ENCODE peak calls at places on chromosomes 11 and 22, in five cellular contexts. Z is HL-60, P is fibroblast of the aortic adventitia, A is brain microvascular endothelial cell, S is astrocyte of the spinal cord. E is an unnamed sample.
A peak's percentile ranks its signal among the peaks of the same experiment; 100 is the strongest.

GRCh38 chr22:17120281-17120680 is 879 bp downstream of the TMEM121B start:
- DNase-seq in Z (no peak), P (peak; percentile 22), A (no peak), S (peak; percentile 29), E (no peak)

GRCh38 chr22:49796596-49797270 is 30.9 kb downstream of the BRD1 start:
- DNase-seq in Z (no peak), P (no peak), A (no peak), S (no peak), E (no peak)

GRCh38 chr11:58493676-58494075 is 14.2 kb downstream of the OR5B21 start:
- DNase-seq in Z (no peak), P (peak; percentile 25), A (peak; percentile 29), S (peak; percentile 3), E (peak; percentile 55)

GRCh38 chr22:30344447-30345200 is 12.1 kb downstream of the SF3A1 start:
- DNase-seq in Z (no peak), P (no peak), A (no peak), S (no peak), E (no peak)

GRCh38 chr11:29012507-29012906 is 904.3 kb downstream of the METTL15 start:
- DNase-seq in Z (no peak), P (no peak), A (no peak), S (no peak), E (no peak)

GRCh38 chr11:97743205-97743742 is 1277.5 kb upstream of the CNTN5 start:
- DNase-seq in Z (peak; percentile 40), P (peak; percentile 13), A (peak; percentile 52), S (peak; percentile 61), E (peak; percentile 84)

GRCh38 chr11:14022821-14023220 is 60.3 kb downstream of the SPON1 start:
- DNase-seq in Z (no peak), P (no peak), A (no peak), S (no peak), E (no peak)

GRCh38 chr11:114281388-114281956 is 14.7 kb upstream of the NNMT start:
- DNase-seq in Z (no peak), P (peak; percentile 73), A (no peak), S (no peak), E (no peak)

GRCh38 chr11:105937738-105938137 is 84.3 kb downstream of the MSANTD4 start:
- DNase-seq in Z (no peak), P (no peak), A (peak; percentile 29), S (peak; percentile 75), E (no peak)

GRCh38 chr11:114832532-114833125 is 154.3 kb downstream of the NXPE2 start:
- DNase-seq in Z (no peak), P (no peak), A (no peak), S (no peak), E (no peak)

GRCh38 chr11:110573411-110573810 is 138.8 kb downstream of the ARHGAP20 start:
- DNase-seq in Z (no peak), P (no peak), A (no peak), S (no peak), E (no peak)

GRCh38 chr22:46373166-46373565 is 37.7 kb downstream of the TRMU start:
- DNase-seq in Z (no peak), P (no peak), A (no peak), S (no peak), E (no peak)

GRCh38 chr11:60926500-60926899 is 2.2 kb downstream of the TMEM132A start:
- DNase-seq in Z (no peak), P (no peak), A (no peak), S (no peak), E (no peak)

GRCh38 chr11:90737328-90738050 is 514.6 kb upstream of the CHORDC1 start:
- DNase-seq in Z (no peak), P (no peak), A (no peak), S (peak; percentile 45), E (no peak)

GRCh38 chr22:32204856-32205722 is at the start of gene RFPL2:
- DNase-seq in Z (peak; percentile 76), P (peak; percentile 9), A (peak; percentile 15), S (peak; percentile 15), E (peak; percentile 20)

GRCh38 chr11:123525511-123525918 is 95.4 kb downstream of the GRAMD1B start:
- DNase-seq in Z (no peak), P (no peak), A (no peak), S (no peak), E (no peak)

GRCh38 chr22:32620992-32621391 is 146.4 kb downstream of the FBXO7 start:
- DNase-seq in Z (no peak), P (no peak), A (no peak), S (no peak), E (no peak)

GRCh38 chr11:86275493-86276370 is 26.3 kb upstream of the HIKESHI start:
- DNase-seq in Z (no peak), P (no peak), A (no peak), S (no peak), E (no peak)
- TF ChIP-seq CTCF in Z (no peak), P (no peak), A (no peak), S (no peak), E (no peak)

DNA sequence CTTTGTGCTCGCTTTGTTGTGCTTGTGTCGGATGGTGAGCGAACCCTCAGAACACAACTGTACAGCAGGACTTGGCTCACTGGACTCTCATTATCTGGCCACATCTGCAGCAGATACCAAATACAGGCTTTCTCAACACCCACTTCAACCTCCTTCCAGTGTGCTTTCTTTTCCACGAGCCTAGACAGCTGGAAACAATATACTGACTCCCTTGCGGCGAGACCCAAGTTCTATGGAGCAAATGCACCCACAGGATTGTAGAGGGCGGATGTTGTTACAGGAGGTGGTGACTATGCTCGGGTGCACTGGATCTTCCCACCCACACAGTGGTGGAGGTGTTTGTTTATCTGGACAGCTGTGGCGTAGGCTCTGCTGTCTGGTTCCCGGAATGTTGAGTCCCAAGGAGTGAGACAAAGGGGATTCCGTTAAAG is 204.3 kb downstream of the TENM4 start:
- DNase-seq in Z (no peak), P (peak; percentile 55), A (peak; percentile 84), S (peak; percentile 91), E (peak; percentile 82)
- H3K4me3 ChIP-seq in Z (no peak overlapping the region), P (no peak overlapping the region), A (no peak overlapping the region), S (no peak overlapping the region), E (no peak overlapping the region)

DNA sequence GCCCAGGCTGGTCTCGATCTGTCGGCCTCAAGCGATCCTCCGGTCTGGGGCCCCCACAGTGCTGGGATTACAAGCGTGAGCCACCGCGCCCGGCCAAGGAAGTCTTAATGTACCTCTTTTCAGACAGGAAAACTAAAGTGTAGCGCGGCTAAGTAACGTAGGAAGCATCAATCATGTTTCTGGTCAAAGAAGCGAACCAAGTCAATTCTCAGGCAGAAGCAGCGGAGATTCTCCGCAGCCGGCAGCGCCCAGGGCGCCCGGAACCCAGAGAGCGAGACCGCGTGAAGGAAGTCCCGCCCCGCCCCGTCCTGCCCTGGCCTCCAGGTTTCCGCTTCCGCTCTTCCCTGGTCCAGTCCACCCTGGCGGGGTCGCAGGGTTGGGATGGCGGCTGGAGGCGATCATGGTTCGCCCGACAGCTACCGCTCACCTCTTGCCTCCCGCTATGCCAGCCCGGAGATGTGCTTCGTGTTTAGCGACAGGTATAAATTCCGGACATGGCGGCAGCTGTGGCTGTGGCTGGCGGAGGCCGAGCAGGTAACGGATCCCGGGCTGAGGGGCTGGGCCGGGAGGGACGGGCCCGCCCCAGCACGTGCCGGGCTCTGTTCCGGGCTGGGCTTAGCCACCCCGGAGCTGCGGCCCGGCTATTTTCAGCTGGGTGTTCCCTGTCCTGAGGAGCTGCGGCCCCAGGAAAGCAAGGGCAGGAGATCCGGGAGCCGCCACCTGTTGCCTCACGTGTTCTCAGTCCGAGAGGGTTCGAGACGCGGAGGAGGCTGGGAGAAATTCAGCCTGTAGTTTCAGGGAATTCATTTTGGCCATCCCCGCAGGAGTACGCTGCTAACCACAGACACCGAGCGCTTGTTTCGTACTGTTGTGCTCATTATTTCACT is at the start of gene ADSL:
- DNase-seq in Z (peak; percentile 90), P (peak; percentile 78), A (peak; percentile 74), S (peak; percentile 88), E (peak; percentile 65)
- TF ChIP-seq CTCF in Z (no peak), P (peak; percentile 14), A (peak; percentile 35), S (no peak), E (no peak)

GRCh38 chr11:57475671-57476222 is 15.4 kb downstream of the RTN4RL2 start:
- DNase-seq in Z (no peak), P (no peak), A (no peak), S (no peak), E (no peak)

GRCh38 chr11:57476883-57477506 is 16.7 kb downstream of the RTN4RL2 start:
- DNase-seq in Z (no peak), P (no peak), A (no peak), S (no peak), E (no peak)

GRCh38 chr11:57478971-57479663 is 18.8 kb downstream of the RTN4RL2 start:
- DNase-seq in Z (no peak), P (no peak), A (no peak), S (no peak), E (no peak)

GRCh38 chr11:57476223-57476882 is 16.0 kb downstream of the RTN4RL2 start:
- DNase-seq in Z (no peak), P (no peak), A (no peak), S (no peak), E (no peak)

DNA sequence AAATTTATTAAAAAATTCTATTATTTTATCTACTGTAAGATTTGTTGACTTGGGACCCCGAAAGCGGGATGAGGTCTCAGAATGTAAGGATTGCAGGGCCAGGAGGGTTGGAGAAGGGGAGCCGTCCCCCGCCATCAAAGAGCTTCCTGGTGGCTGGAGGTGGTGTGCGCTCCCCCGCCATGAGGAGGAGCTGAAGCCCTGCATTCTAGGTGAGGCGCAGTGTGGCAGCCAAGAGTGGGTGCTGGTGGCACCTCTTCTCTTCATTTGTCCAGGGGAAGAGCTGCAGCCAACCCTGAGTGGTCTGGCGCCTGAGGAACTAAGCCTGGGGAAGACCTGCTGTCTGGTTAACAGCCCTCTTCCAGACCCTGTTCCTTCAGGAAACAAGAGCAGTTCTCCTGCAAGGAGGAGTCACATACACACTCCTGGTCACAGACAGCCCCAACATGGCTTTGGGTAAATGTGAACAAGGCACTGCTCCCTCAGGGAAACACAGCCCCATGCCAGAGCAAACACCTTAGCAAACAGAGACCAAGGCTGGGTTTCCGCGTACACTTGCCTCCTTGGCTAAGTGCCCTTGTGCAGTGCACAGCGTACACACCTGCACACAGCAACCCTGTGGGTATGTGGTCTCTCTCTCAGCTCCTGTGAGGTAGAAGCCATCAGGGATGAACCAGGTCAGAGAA is 17.3 kb downstream of the RTN4RL2 start:
- DNase-seq in Z (no peak), P (no peak), A (no peak), S (no peak), E (no peak)
- H3K4me3 ChIP-seq in Z (no peak overlapping the region), P (no peak overlapping the region), A (no peak overlapping the region), S (no peak overlapping the region), E (no peak overlapping the region)

GRCh38 chr22:27065259-27065658 is 407.9 kb downstream of the MIAT start:
- DNase-seq in Z (no peak), P (no peak), A (no peak), S (no peak), E (no peak)
- TF ChIP-seq CTCF in Z (no peak), P (no peak), A (no peak), S (no peak), E (no peak)

DNA sequence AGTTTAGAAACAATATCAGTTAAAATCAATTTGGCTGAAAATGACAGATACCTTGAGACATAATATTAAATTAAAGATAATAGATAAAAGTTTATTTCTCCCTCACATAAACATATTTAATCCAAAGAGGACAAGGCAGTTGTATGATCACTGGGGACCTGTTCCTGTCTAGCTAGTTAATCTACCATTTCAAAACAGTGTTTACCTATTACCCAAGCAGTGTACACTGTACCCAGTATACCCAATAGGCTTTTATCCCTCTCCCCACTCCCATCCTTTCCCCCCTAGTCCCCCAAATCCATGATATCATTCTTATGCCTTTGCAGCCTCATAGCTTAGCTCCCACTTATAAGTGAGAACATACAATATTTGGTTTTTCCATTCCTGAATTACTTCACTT is 229.7 kb upstream of the LARGE1 start:
- DNase-seq in Z (no peak), P (no peak), A (no peak), S (no peak), E (no peak)
- H3K4me3 ChIP-seq in Z (no peak overlapping the region), P (no peak overlapping the region), A (no peak overlapping the region), S (no peak overlapping the region), E (no peak overlapping the region)